ENCODE peak calls at places on chromosomes 3 and 15, in five cellular contexts. W is T-helper 2 cell treated with Interferon-gamma antibody and Interleukin-4, amounts not matched to agents 5 μg/mL and 100 μg/mL, for 36 hours; L is activated CD8-positive, alpha-beta memory T cell treated with anti-CD3 and anti-CD28 coated beads for 48 hours; Y is sigmoid colon; G is hypothalamus. M is an unnamed sample.

GRCh38 chr3:66115858-66116654 is 77.3 kb upstream of the MAGI1 start:
- DNase-seq in W (no peak), L (no peak), Y (peak), G (no peak), M (no peak)

GRCh38 chr15:29208352-29208751 is 61.3 kb downstream of the NSMCE3 start:
- DNase-seq in W (no peak), L (no peak), Y (no peak), G (no peak), M (no peak)

GRCh38 chr15:80855206-80855605 is 76.0 kb downstream of the CEMIP start:
- DNase-seq in W (no peak), L (no peak), Y (no peak), G (no peak), M (no peak)

GRCh38 chr3:54983266-54983910 is 55.5 kb upstream of the LRTM1 start:
- DNase-seq in W (no peak), L (no peak), Y (no peak), G (no peak), M (no peak)

GRCh38 chr3:184500344-184500923 is 61.2 kb upstream of the EPHB3 start:
- DNase-seq in W (no peak), L (no peak), Y (no peak), G (no peak), M (no peak)

GRCh38 chr15:83709246-83709645 is 55.3 kb downstream of the ADAMTSL3 start:
- DNase-seq in W (no peak), L (no peak), Y (no peak), G (no peak), M (no peak)

GRCh38 chr3:145355175-145355574 is 805.8 kb downstream of the PLOD2 start:
- DNase-seq in W (no peak), L (no peak), Y (no peak), G (no peak), M (no peak)

GRCh38 chr3:40120816-40121215 is 188.7 kb upstream of the EIF1B start:
- DNase-seq in W (no peak), L (no peak), Y (no peak), G (no peak), M (no peak)

GRCh38 chr15:60326343-60326742 is 71.4 kb downstream of the ANXA2 start:
- DNase-seq in W (no peak), L (no peak), Y (no peak), G (no peak), M (no peak)

GRCh38 chr3:11300970-11301369 is 28.8 kb downstream of the ATG7 start:
- DNase-seq in W (peak), L (no peak), Y (no peak), G (no peak), M (no peak)

GRCh38 chr15:33400941-33401340 is 90.2 kb downstream of the RYR3 start:
- DNase-seq in W (no peak), L (no peak), Y (no peak), G (no peak), M (no peak)

GRCh38 chr3:183807881-183808280 is 17.5 kb downstream of the MAP6D1 start:
- DNase-seq in W (no peak), L (no peak), Y (no peak), G (no peak), M (no peak)

GRCh38 chr15:48393650-48394049 is 62.4 kb downstream of the DUT start:
- DNase-seq in W (no peak), L (no peak), Y (no peak), G (no peak), M (no peak)

GRCh38 chr3:153055779-153056178 is 106.2 kb upstream of the RAP2B start:
- DNase-seq in W (no peak), L (no peak), Y (no peak), G (no peak), M (no peak)

GRCh38 chr3:36729204-36730056 is 34.9 kb downstream of the DCLK3 start:
- DNase-seq in W (no peak), L (no peak), Y (no peak), G (no peak), M (no peak)

GRCh38 chr3:123344175-123344908 is 104.5 kb downstream of the ADCY5 start:
- DNase-seq in W (no peak), L (no peak), Y (peak), G (no peak), M (no peak)

GRCh38 chr3:36477655-36478054 is 97.4 kb downstream of the STAC start:
- DNase-seq in W (no peak), L (no peak), Y (no peak), G (no peak), M (no peak)

GRCh38 chr3:193350744-193351143 is 27.8 kb downstream of the ATP13A5 start:
- DNase-seq in W (no peak), L (no peak), Y (no peak), G (no peak), M (no peak)

GRCh38 chr3:114212646-114213045 is 24.7 kb downstream of the ZNF80 start:
- DNase-seq in W (no peak), L (no peak), Y (no peak), G (no peak), M (no peak)

GRCh38 chr3:147816770-147817169 is 407.6 kb downstream of the ZIC1 start:
- DNase-seq in W (no peak), L (no peak), Y (peak), G (no peak), M (no peak)

GRCh38 chr3:13148126-13148525 is 74.9 kb upstream of the IQSEC1 start:
- DNase-seq in W (no peak), L (no peak), Y (peak), G (no peak), M (no peak)

GRCh38 chr15:32889189-32889588 is 171.4 kb downstream of the GREM1 start:
- DNase-seq in W (no peak), L (no peak), Y (no peak), G (no peak), M (no peak)

GRCh38 chr15:65106011-65106590 is 8.9 kb downstream of the UBAP1L start:
- DNase-seq in W (no peak), L (no peak), Y (no peak), G (no peak), M (no peak)

GRCh38 chr3:47283193-47283537 is 421 bp downstream of the KLHL18 start:
- DNase-seq in W (no peak), L (no peak), Y (peak), G (no peak), M (no peak)

GRCh38 chr3:191963182-191963581 is 502.2 kb downstream of the PYDC2 start:
- DNase-seq in W (no peak), L (no peak), Y (no peak), G (no peak), M (no peak)

GRCh38 chr3:21390136-21390535 is 360.9 kb downstream of the ZNF385D start:
- DNase-seq in W (no peak), L (no peak), Y (no peak), G (no peak), M (no peak)

GRCh38 chr15:56760186-56760585 is 26.9 kb upstream of the ZNF280D start:
- DNase-seq in W (no peak), L (no peak), Y (no peak), G (no peak), M (no peak)

GRCh38 chr15:79378394-79379158 is 53.6 kb upstream of the MINAR1 start:
- DNase-seq in W (no peak), L (no peak), Y (no peak), G (no peak), M (no peak)

GRCh38 chr3:129226374-129226773 is 23.0 kb upstream of the COPG1 start:
- DNase-seq in W (peak), L (no peak), Y (peak), G (no peak), M (no peak)

GRCh38 chr15:48413304-48413703 is 82.1 kb downstream of the DUT start:
- DNase-seq in W (no peak), L (no peak), Y (no peak), G (no peak), M (no peak)

GRCh38 chr3:136135039-136135802 is 60.9 kb downstream of the MSL2 start:
- DNase-seq in W (no peak), L (no peak), Y (no peak), G (no peak), M (no peak)

GRCh38 chr15:43518073-43518761 is 809 bp downstream of the MAP1A start:
- DNase-seq in W (no peak), L (no peak), Y (no peak), G (peak), M (no peak)

GRCh38 chr3:103169289-103169688 is 734.5 kb downstream of the ZPLD1 start:
- DNase-seq in W (no peak), L (no peak), Y (no peak), G (no peak), M (no peak)

GRCh38 chr15:91911878-91912277 is 58.4 kb downstream of the SLCO3A1 start:
- DNase-seq in W (no peak), L (no peak), Y (no peak), G (no peak), M (no peak)

GRCh38 chr3:24149032-24149431 is 203.9 kb downstream of the NR1D2 start:
- DNase-seq in W (no peak), L (no peak), Y (no peak), G (no peak), M (no peak)

GRCh38 chr15:57545995-57546394 is 45.7 kb upstream of the MYZAP start:
- DNase-seq in W (no peak), L (no peak), Y (no peak), G (no peak), M (no peak)

GRCh38 chr3:148866261-148866660 is 1.2 kb downstream of the CPA3 start:
- DNase-seq in W (no peak), L (no peak), Y (no peak), G (no peak), M (no peak)